ENCODE peak calls at places on chromosomes 16 and 17, in eight cellular contexts. P is Calu3, F is GM12878, B is astrocyte, Y is GM23338, X is HL-60, S is endothelial cell, J is cardiac fibroblast. A is an unnamed sample.

GRCh38 chr16:76681296-76681695 is 404.1 kb downstream of the CNTNAP4 start:
- DNase-seq in P (no peak), F (no peak), B (no peak), Y (no peak), X (no peak), S (no peak), J (no peak), A (no peak)

GRCh38 chr17:37650419-37651003 is 7.3 kb upstream of the DDX52 start:
- DNase-seq in P (peak), F (no peak), B (no peak), Y (peak), X (no peak), S (peak), J (peak), A (peak)

GRCh38 chr17:56602292-56603130 is 9.0 kb downstream of the NOG start:
- DNase-seq in P (no peak), F (no peak), B (no peak), Y (no peak), X (peak), S (no peak), J (no peak), A (no peak)

GRCh38 chr17:59620518-59621259 is 994 bp downstream of the CLTC start:
- DNase-seq in P (peak), F (no peak), B (no peak), Y (peak), X (peak), S (peak), J (peak), A (no peak)

GRCh38 chr17:69084911-69085310 is 24.2 kb upstream of the ABCA9 start:
- DNase-seq in P (peak), F (no peak), B (no peak), Y (peak), X (no peak), S (peak), J (no peak), A (no peak)

GRCh38 chr16:7397901-7398300 is 65.3 kb downstream of the RBFOX1 start:
- DNase-seq in P (no peak), F (no peak), B (peak), Y (no peak), X (no peak), S (no peak), J (no peak), A (no peak)

GRCh38 chr16:84459941-84460405 is 44.5 kb downstream of the MEAK7 start:
- DNase-seq in P (no peak), F (no peak), B (no peak), Y (no peak), X (no peak), S (no peak), J (no peak), A (no peak)

GRCh38 chr16:21277045-21277926 is 804 bp downstream of the CRYM start:
- DNase-seq in P (no peak), F (no peak), B (no peak), Y (no peak), X (no peak), S (no peak), J (no peak), A (no peak)

GRCh38 chr17:19270951-19271611 is 33.9 kb downstream of the EPN2 start:
- DNase-seq in P (no peak), F (peak), B (no peak), Y (no peak), X (no peak), S (no peak), J (no peak), A (no peak)

GRCh38 chr16:2977440-2977839 is 2.8 kb downstream of the PKMYT1 start:
- DNase-seq in P (peak), F (no peak), B (no peak), Y (no peak), X (no peak), S (no peak), J (no peak), A (no peak)

GRCh38 chr16:47258874-47259461 is 115.2 kb upstream of the NETO2 start:
- DNase-seq in P (peak), F (peak), B (no peak), Y (peak), X (peak), S (peak), J (peak), A (no peak)

GRCh38 chr16:85898521-85899442 is at the start of gene IRF8:
- DNase-seq in P (peak), F (peak), B (peak), Y (peak), X (no peak), S (peak), J (peak), A (no peak)

GRCh38 chr17:75864448-75864871 is 9.3 kb upstream of the WBP2 start:
- DNase-seq in P (no peak), F (peak), B (peak), Y (peak), X (peak), S (no peak), J (peak), A (peak)

GRCh38 chr16:53666816-53667415 is 36.7 kb downstream of the RPGRIP1L start:
- DNase-seq in P (no peak), F (no peak), B (peak), Y (no peak), X (no peak), S (no peak), J (no peak), A (peak)

GRCh38 chr17:71922439-71922838 is 198.4 kb upstream of the SOX9 start:
- DNase-seq in P (no peak), F (peak), B (peak), Y (peak), X (no peak), S (no peak), J (peak), A (no peak)

GRCh38 chr17:45218895-45219661 is 2.6 kb upstream of the FMNL1 start:
- DNase-seq in P (peak), F (no peak), B (peak), Y (peak), X (peak), S (peak), J (peak), A (peak)

GRCh38 chr17:82231562-82232321 is 2.9 kb downstream of the SLC16A3 start:
- DNase-seq in P (peak), F (no peak), B (no peak), Y (peak), X (peak), S (peak), J (peak), A (no peak)

GRCh38 chr17:11986939-11987329 is 10.3 kb downstream of the ZNF18 start:
- DNase-seq in P (peak), F (no peak), B (peak), Y (peak), X (no peak), S (no peak), J (peak), A (no peak)

GRCh38 chr16:31501226-31501965 is 6.8 kb downstream of the RUSF1 start:
- DNase-seq in P (no peak), F (no peak), B (no peak), Y (peak), X (no peak), S (no peak), J (no peak), A (no peak)

GRCh38 chr17:66183529-66183928 is 8.4 kb downstream of the CEP112 start:
- DNase-seq in P (no peak), F (no peak), B (no peak), Y (no peak), X (no peak), S (no peak), J (no peak), A (no peak)

GRCh38 chr17:68641276-68642117 is 40.3 kb upstream of the FAM20A start:
- DNase-seq in P (no peak), F (no peak), B (no peak), Y (no peak), X (no peak), S (no peak), J (no peak), A (no peak)

GRCh38 chr17:63740464-63741181 is 976 bp downstream of the STRADA start:
- DNase-seq in P (no peak), F (no peak), B (no peak), Y (no peak), X (no peak), S (no peak), J (peak), A (no peak)

GRCh38 chr17:45677770-45678169 is 106.3 kb upstream of the CRHR1 start:
- DNase-seq in P (no peak), F (no peak), B (no peak), Y (no peak), X (no peak), S (no peak), J (no peak), A (no peak)

GRCh38 chr17:8630227-8630801 is at the start of gene MYH10:
- DNase-seq in P (no peak), F (no peak), B (no peak), Y (no peak), X (no peak), S (no peak), J (no peak), A (no peak)
- TF ChIP-seq CTCF in P (no peak), F (no peak), B (no peak), Y (no peak), X (no peak), S (no peak), J (peak), A (peak)

DNA sequence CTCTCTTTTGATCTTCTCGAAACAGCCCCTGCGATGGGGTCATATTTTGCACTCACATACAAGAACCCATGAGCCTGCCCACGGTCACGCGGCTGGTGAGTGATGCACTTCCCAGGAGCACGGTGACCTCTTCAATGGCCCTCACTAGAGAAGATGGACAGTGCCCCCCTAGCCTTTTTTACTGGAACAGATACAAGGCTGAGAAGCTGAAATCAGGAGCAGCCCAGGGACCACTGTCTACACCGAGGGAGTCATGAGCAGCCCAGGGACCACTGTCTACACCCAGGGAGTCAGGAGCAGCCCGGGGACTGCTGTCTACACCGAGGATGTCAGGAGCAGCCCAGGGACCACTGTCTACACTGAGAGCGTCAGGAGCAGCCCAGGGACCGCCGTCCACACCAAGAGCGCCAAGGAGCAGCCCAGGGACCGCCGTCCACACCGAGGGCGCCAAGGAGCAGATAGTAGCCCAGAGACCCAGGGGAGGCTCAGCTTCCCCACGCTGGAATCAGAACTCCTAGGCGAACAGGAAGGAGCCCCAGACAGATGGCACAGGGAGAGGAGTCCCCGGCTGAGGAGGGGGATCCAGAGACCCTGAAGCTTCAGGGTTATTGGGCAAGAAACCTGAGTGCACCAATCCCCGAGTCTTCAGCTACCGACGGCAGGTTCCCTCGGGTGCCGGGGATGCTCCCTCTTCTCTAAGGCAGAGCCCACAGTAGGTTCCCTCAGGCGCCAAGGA is 23.8 kb downstream of the ACSF3 start:
- DNase-seq in P (no peak), F (no peak), B (no peak), Y (no peak), X (no peak), S (no peak), J (no peak), A (no peak)
- TF ChIP-seq CTCF in P (no peak), F (no peak), B (no peak), Y (no peak), X (no peak), S (no peak), J (no peak), A (no peak)

DNA sequence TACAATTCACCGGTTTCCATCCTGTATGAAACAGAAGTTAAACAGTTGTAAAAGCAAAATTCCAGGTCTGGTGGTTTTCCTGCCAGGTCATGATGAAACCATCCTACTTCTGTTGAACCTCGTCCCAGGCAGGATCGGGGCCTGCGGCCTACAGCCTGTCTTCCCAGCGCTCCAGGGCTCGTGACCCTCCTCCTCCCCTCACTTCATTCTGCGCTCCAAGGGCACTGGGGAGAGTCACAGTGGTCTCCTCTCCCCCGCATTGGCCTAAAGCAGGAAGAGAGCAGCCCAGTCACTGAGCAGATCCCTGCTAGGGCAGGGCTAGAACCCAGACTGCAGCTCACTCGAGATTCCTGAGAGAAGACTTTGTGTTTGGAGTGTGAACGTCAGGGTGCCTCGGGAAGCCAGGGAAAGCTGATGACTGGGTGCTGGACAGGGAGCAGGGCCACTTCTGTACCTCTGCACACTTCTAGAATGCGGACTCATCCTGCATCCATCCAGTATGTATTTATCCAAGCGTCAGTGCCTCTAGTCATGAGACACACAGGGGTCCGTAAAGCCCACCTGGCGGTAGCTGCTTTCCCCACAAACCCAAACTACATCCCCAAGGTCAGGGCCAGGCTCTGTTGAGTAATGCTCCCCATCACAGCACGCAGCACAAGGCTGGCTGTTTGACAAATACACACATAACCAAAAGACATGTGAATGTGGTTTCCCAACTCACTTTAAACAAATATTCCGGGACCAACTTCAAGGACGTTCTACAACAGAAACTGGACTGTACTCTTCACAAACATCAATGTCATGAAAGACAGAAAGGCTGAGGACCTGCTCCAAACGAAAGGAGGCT is 1.7 kb upstream of the ITGAE start:
- DNase-seq in P (no peak), F (no peak), B (peak), Y (no peak), X (peak), S (no peak), J (peak), A (peak)
- TF ChIP-seq CTCF in P (no peak), F (no peak), B (no peak), Y (no peak), X (no peak), S (no peak), J (no peak), A (no peak)

DNA sequence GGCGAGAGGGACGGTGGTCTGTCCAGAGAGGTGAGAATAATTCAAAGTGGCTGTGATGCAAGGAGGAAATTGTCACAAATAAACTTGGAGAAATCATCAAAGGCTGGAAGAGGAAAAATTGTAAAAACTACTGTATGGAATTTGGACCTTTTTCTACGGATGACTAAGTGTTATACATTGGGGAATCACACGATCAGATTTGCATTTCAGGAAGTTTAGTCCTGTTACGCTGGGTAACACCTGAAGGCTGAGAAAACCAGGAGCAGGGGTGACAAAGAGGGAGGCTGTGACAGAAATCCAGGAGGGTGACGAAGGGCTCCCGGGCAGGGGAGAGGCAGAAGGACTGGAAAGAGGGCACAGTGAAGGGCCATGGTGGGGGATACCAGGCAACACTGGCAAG is 511.7 kb downstream of the CDH13 start:
- DNase-seq in P (no peak), F (no peak), B (no peak), Y (no peak), X (no peak), S (no peak), J (no peak), A (no peak)
- TF ChIP-seq CTCF in P (no peak), F (no peak), B (no peak), Y (no peak), X (no peak), S (no peak), J (no peak), A (no peak)

GRCh38 chr16:68367034-68367433 is 56.2 kb downstream of the PRMT7 start:
- DNase-seq in P (peak), F (no peak), B (no peak), Y (peak), X (peak), S (peak), J (peak), A (peak)
- TF ChIP-seq CTCF in P (peak), F (peak), B (peak), Y (peak), X (no peak), S (peak), J (peak), A (peak)

GRCh38 chr17:9729034-9729650 is 62.2 kb downstream of the DHRS7C start:
- DNase-seq in P (peak), F (peak), B (peak), Y (peak), X (no peak), S (peak), J (peak), A (peak)

GRCh38 chr17:9728005-9728404 is 63.4 kb downstream of the DHRS7C start:
- DNase-seq in P (no peak), F (no peak), B (no peak), Y (no peak), X (no peak), S (no peak), J (no peak), A (no peak)

GRCh38 chr17:9726291-9726690 is 65.1 kb downstream of the DHRS7C start:
- DNase-seq in P (no peak), F (no peak), B (no peak), Y (no peak), X (no peak), S (no peak), J (no peak), A (no peak)

GRCh38 chr17:9728564-9728963 is 62.8 kb downstream of the DHRS7C start:
- DNase-seq in P (no peak), F (no peak), B (no peak), Y (no peak), X (no peak), S (no peak), J (no peak), A (no peak)

DNA sequence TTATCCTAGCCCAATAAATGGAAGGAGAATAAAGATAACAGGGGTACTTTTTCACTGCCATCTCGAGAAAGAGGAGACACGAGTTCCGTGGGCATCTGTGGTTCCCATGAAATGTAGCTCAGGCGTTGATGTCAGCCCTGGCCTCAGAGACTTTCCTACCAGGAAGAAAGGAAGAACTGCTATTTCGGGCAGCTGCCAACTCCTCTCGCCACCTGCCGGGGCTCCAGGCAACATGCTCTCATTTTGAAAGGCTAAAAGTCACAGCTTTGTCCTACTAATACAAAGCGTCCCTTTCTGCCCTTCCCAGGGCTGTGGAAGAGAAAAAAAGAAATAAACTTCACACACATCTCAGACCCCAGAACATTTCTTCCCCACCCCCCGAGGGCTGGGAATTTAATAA is 65.8 kb downstream of the DHRS7C start:
- DNase-seq in P (no peak), F (no peak), B (peak), Y (no peak), X (no peak), S (no peak), J (no peak), A (no peak)
- TF ChIP-seq CTCF in P (no peak), F (no peak), B (peak), Y (no peak), X (no peak), S (no peak), J (no peak), A (no peak)

DNA sequence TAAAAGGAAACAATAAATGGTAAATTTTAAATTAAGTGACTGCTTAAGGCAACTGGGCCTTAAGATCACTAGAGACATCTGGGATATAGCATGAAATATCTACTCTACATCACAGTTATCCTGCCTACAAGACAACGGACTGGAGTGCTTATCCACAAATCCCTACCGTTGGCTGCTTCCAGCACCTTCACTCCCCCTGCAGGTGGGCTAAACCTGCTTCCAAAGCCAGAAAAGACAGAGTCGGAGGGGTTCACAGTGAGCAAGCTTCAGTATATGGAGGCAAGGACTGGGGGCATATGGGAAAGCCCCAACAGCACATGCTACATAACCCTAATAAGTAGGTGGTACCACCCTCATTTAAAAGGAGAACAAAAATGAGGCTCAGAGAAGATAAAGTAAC is 45.3 kb downstream of the GRIN2A start:
- DNase-seq in P (no peak), F (no peak), B (no peak), Y (peak), X (no peak), S (no peak), J (no peak), A (no peak)
- TF ChIP-seq CTCF in P (no peak), F (no peak), B (no peak), Y (peak), X (no peak), S (no peak), J (no peak), A (no peak)